ENCODE peak calls at places on chromosomes 2 and 18, in seven cellular contexts. B, T, M, K, I, R and E are unnamed samples.

GRCh38 chr18:7626922-7627440 is 59.9 kb downstream of the PTPRM start:
- DNase-seq in B (peak; percentile 80), T (no peak), M (peak; percentile 84), K (no peak), I (no peak), R (no peak), E (no peak)

GRCh38 chr2:31239842-31240198 is 5.9 kb downstream of the EHD3 start:
- DNase-seq in B (peak; percentile 42), T (no peak), M (no peak), K (no peak), I (no peak), R (peak; percentile 94), E (no peak)

GRCh38 chr2:201260302-201260800 is at the start of gene CASP8:
- DNase-seq in B (peak; percentile 53), T (no peak), M (peak; percentile 72), K (peak; percentile 35), I (no peak), R (no peak), E (no peak)

GRCh38 chr18:22705328-22705727 is 227.8 kb upstream of the RBBP8 start:
- DNase-seq in B (peak; percentile 91), T (no peak), M (no peak), K (no peak), I (no peak), R (no peak), E (no peak)

GRCh38 chr2:47460766-47461165 is 57.8 kb downstream of the MSH2 start:
- DNase-seq in B (peak; percentile 2), T (no peak), M (no peak), K (no peak), I (no peak), R (no peak), E (no peak)

GRCh38 chr2:233384811-233385488 is 30.7 kb downstream of the DGKD start:
- DNase-seq in B (no peak), T (no peak), M (peak; percentile 81), K (no peak), I (no peak), R (no peak), E (no peak)

GRCh38 chr2:228104215-228104614 is 77.3 kb downstream of the SPHKAP start:
- DNase-seq in B (no peak), T (no peak), M (no peak), K (no peak), I (no peak), R (no peak), E (no peak)

GRCh38 chr2:76448956-76449355 is 738.2 kb upstream of the GCFC2 start:
- DNase-seq in B (no peak), T (no peak), M (no peak), K (no peak), I (no peak), R (no peak), E (no peak)

GRCh38 chr2:154589514-154589913 is 109.0 kb upstream of the KCNJ3 start:
- DNase-seq in B (no peak), T (no peak), M (no peak), K (no peak), I (no peak), R (no peak), E (no peak)

GRCh38 chr2:43190305-43191052 is 35.9 kb downstream of the ZFP36L2 start:
- DNase-seq in B (no peak), T (no peak), M (no peak), K (peak; percentile 51), I (peak; percentile 34), R (no peak), E (no peak)

GRCh38 chr2:86704482-86704971 is 15.6 kb upstream of the RMND5A start:
- DNase-seq in B (peak; percentile 78), T (no peak), M (peak; percentile 88), K (peak; percentile 62), I (peak; percentile 62), R (no peak), E (no peak)

GRCh38 chr18:57542801-57543427 is 43.6 kb downstream of the FECH start:
- DNase-seq in B (peak; percentile 65), T (no peak), M (no peak), K (no peak), I (no peak), R (no peak), E (no peak)

GRCh38 chr2:220775856-220776467 is 796.1 kb downstream of the EPHA4 start:
- DNase-seq in B (peak; percentile 20), T (no peak), M (no peak), K (no peak), I (no peak), R (no peak), E (no peak)

GRCh38 chr2:64204006-64204632 is 59.9 kb upstream of the PELI1 start:
- DNase-seq in B (peak; percentile 62), T (peak; percentile 73), M (peak; percentile 58), K (peak; percentile 49), I (peak; percentile 37), R (no peak), E (peak; percentile 66)

GRCh38 chr2:159564081-159564480 is 52.3 kb downstream of the BAZ2B start:
- DNase-seq in B (peak; percentile 40), T (no peak), M (no peak), K (no peak), I (no peak), R (no peak), E (no peak)

GRCh38 chr2:48787580-48787979 is 32.1 kb upstream of the LHCGR start:
- DNase-seq in B (no peak), T (no peak), M (no peak), K (no peak), I (no peak), R (no peak), E (no peak)

GRCh38 chr18:41170346-41170745 is 784.7 kb upstream of the PIK3C3 start:
- DNase-seq in B (peak; percentile 27), T (no peak), M (no peak), K (no peak), I (no peak), R (no peak), E (no peak)

GRCh38 chr2:8298783-8299182 is 383.1 kb upstream of the ID2 start:
- DNase-seq in B (no peak), T (peak; percentile 71), M (no peak), K (no peak), I (peak; percentile 36), R (no peak), E (no peak)

GRCh38 chr2:1751768-1752725 is 7.7 kb upstream of the PXDN start:
- DNase-seq in B (no peak), T (no peak), M (no peak), K (no peak), I (no peak), R (peak; percentile 59), E (peak; percentile 59)

GRCh38 chr2:241924909-241925250 is 55.4 kb downstream of the RTP5 start:
- DNase-seq in B (no peak), T (no peak), M (no peak), K (no peak), I (no peak), R (no peak), E (no peak)

GRCh38 chr18:65206551-65207260 is 544.1 kb upstream of the CDH7 start:
- DNase-seq in B (no peak), T (no peak), M (no peak), K (no peak), I (no peak), R (no peak), E (no peak)

GRCh38 chr2:137929504-137929886 is 34.8 kb upstream of the HNMT start:
- DNase-seq in B (no peak), T (no peak), M (no peak), K (no peak), I (no peak), R (no peak), E (no peak)

GRCh38 chr2:215104226-215104625 is 34.2 kb downstream of the ABCA12 start:
- DNase-seq in B (no peak), T (no peak), M (no peak), K (no peak), I (no peak), R (no peak), E (no peak)

GRCh38 chr2:80531319-80531718 is 226.8 kb upstream of the LRRTM1 start:
- DNase-seq in B (no peak), T (no peak), M (no peak), K (no peak), I (no peak), R (no peak), E (no peak)

GRCh38 chr2:118670281-118670680 is 177.2 kb downstream of the EN1 start:
- DNase-seq in B (peak; percentile 7), T (no peak), M (no peak), K (no peak), I (no peak), R (no peak), E (no peak)

GRCh38 chr2:236177604-236177966 is 9.4 kb upstream of the GBX2 start:
- DNase-seq in B (peak; percentile 16), T (peak; percentile 68), M (no peak), K (peak; percentile 56), I (peak; percentile 56), R (no peak), E (peak; percentile 69)
- H3K4me3 ChIP-seq in B (no peak overlapping the region), T (no peak overlapping the region), M (peak overlapping the region; percentile 54), K (no peak overlapping the region), I (no peak overlapping the region), R (peak overlapping the region; percentile 35), E (no peak overlapping the region)

DNA sequence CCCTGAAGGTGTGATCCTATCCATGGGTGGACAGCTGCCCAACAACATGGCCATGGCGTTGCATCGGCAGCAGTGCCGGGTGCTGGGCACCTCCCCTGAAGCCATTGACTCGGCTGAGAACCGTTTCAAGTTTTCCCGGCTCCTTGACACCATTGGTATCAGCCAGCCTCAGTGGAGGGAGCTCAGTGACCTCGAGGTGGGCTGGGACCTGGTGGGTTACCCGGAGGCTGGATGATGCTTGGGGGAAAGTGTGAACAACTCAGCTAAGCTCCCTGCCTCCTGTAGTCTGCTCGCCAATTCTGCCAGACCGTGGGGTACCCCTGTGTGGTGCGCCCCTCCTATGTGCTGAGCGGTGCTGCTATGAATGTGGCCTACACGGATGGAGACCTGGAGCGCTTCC is 16.2 kb downstream of the CAD start:
- DNase-seq in B (no peak), T (peak; percentile 48), M (no peak), K (no peak), I (no peak), R (no peak), E (no peak)
- H3K36me3 ChIP-seq in B (peaks cover 69% of the 10 kb centered on the region), T (peaks cover 59% of the 10 kb centered on the region), M (peaks cover 20% of the 10 kb centered on the region), K (peaks cover 25% of the 10 kb centered on the region), I (peaks cover 9% of the 10 kb centered on the region), R (peaks cover 100% of the 10 kb centered on the region), E (peaks cover 100% of the 10 kb centered on the region)

GRCh38 chr2:24016853-24017703 is 7.2 kb downstream of the MFSD2B start:
- DNase-seq in B (no peak), T (no peak), M (no peak), K (no peak), I (no peak), R (no peak), E (no peak)
- TF ChIP-seq CTCF in B (no peak), T (no peak), M (no peak), K (no peak), I (no peak), R (no peak), E (no peak)

DNA sequence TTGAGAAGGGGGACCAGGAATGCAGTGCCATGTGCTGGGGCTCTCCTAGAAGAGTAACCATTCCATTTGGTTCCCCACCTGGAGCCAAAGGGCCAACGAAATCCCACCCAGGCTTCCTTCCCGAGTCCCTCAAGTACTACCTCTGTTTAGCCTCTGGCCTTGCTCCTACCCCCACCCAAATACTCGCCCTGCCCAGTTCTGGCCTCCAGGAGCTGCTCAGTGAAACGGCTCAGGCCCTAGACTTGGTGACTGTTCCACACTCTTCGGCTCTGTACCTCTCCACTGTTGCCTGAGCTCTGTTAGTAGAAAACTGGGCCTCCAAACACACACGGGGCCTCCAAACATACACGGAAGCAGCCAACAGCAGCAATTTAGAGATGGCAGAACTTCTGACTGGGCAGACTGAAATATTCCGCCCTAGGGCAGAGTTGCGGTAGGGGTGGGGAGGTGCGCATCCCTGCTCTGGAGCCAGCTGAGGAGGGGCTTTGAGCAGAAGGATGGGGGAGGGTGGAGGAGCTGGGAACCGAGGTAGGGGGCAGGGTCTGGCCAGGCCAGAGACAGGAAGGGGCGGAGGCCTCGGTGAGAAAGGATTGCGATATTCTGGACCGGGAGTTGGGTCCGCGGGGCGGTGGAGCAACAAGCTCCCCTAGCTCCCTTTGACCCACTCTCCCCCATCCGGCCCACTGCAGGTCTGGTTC is 4.3 kb downstream of the OTX1 start:
- DNase-seq in B (no peak), T (no peak), M (no peak), K (peak; percentile 22), I (no peak), R (no peak), E (no peak)
- H3K4me3 ChIP-seq in B (no peak overlapping the region), T (no peak overlapping the region), M (no peak overlapping the region), K (no peak overlapping the region), I (no peak overlapping the region), R (no peak overlapping the region), E (no peak overlapping the region)